ENCODE peak calls at places on chromosomes 1 and 21, in six cellular contexts. H is K562, S is H1, L is HepG2, O is SK-N-SH, U is GM12878. I is an unnamed sample.

GRCh38 chr1:205250699-205251098 is 23.0 kb downstream of the TMCC2 start:
- DNase-seq in H (no peak), S (no peak), L (no peak), O (no peak), U (no peak), I (no peak)

GRCh38 chr1:85602536-85602935 is 22.0 kb downstream of the CCN1 start:
- DNase-seq in H (no peak), S (peak; percentile 52), L (no peak), O (no peak), U (no peak), I (no peak)

GRCh38 chr1:117147341-117147831 is 25.8 kb upstream of the TRIM45 start:
- DNase-seq in H (no peak), S (no peak), L (no peak), O (no peak), U (no peak), I (no peak)

GRCh38 chr1:236681184-236681583 is 5.1 kb upstream of the ACTN2 start:
- DNase-seq in H (no peak), S (no peak), L (no peak), O (no peak), U (no peak), I (no peak)

GRCh38 chr21:44253832-44254700 is 7.6 kb downstream of the DNMT3L start:
- DNase-seq in H (no peak), S (no peak), L (no peak), O (no peak), U (no peak), I (no peak)

GRCh38 chr1:74964508-74964907 is 169.7 kb upstream of the LHX8 start:
- DNase-seq in H (peak; percentile 7), S (no peak), L (no peak), O (peak; percentile 56), U (no peak), I (no peak)

GRCh38 chr21:38787461-38788274 is 18.1 kb upstream of the ETS2 start:
- DNase-seq in H (peak; percentile 88), S (no peak), L (peak; percentile 99), O (no peak), U (no peak), I (no peak)

GRCh38 chr1:3699596-3699995 is 47.3 kb downstream of the TP73 start:
- DNase-seq in H (no peak), S (no peak), L (no peak), O (no peak), U (no peak), I (no peak)

GRCh38 chr1:35537788-35538187 is 19.4 kb downstream of the KIAA0319L start:
- DNase-seq in H (no peak), S (no peak), L (no peak), O (no peak), U (no peak), I (no peak)

GRCh38 chr1:153728305-153729066 is 636 bp downstream of the INTS3 start:
- DNase-seq in H (peak; percentile 37), S (peak; percentile 78), L (peak; percentile 49), O (peak; percentile 55), U (no peak), I (peak; percentile 52)

GRCh38 chr1:11804666-11805453 is 904 bp downstream of the MTHFR start:
- DNase-seq in H (peak; percentile 95), S (peak; percentile 55), L (no peak), O (peak; percentile 47), U (no peak), I (peak; percentile 33)

GRCh38 chr1:214187152-214187900 is 93.6 kb upstream of the SMYD2 start:
- DNase-seq in H (no peak), S (peak; percentile 56), L (no peak), O (peak; percentile 78), U (no peak), I (no peak)

GRCh38 chr21:46052703-46053651 is 44.9 kb upstream of the COL6A2 start:
- DNase-seq in H (no peak), S (no peak), L (no peak), O (no peak), U (no peak), I (no peak)

GRCh38 chr1:23657659-23658275 is 33.8 kb upstream of the RPL11 start:
- DNase-seq in H (peak; percentile 79), S (peak; percentile 91), L (peak; percentile 59), O (peak; percentile 79), U (no peak), I (peak; percentile 34)

GRCh38 chr1:156992215-156992614 is 53.3 kb downstream of the ARHGEF11 start:
- DNase-seq in H (no peak), S (no peak), L (no peak), O (no peak), U (no peak), I (no peak)

GRCh38 chr1:26786437-26787380 is 1.0 kb upstream of the PIGV start:
- DNase-seq in H (peak; percentile 98), S (peak; percentile 63), L (peak; percentile 71), O (peak; percentile 77), U (no peak), I (no peak)

GRCh38 chr1:3575953-3576352 is 35.4 kb downstream of the MEGF6 start:
- DNase-seq in H (no peak), S (no peak), L (no peak), O (no peak), U (no peak), I (no peak)

GRCh38 chr1:150963535-150964489 is 10.8 kb downstream of the CERS2 start:
- DNase-seq in H (no peak), S (no peak), L (no peak), O (no peak), U (no peak), I (no peak)

GRCh38 chr1:29671446-29671845 is 435.1 kb downstream of the PTPRU start:
- DNase-seq in H (peak; percentile 31), S (peak; percentile 19), L (no peak), O (no peak), U (no peak), I (no peak)

GRCh38 chr1:172136925-172137324 is 283.6 kb upstream of the C1orf105 start:
- DNase-seq in H (no peak), S (no peak), L (no peak), O (no peak), U (no peak), I (no peak)

GRCh38 chr1:109895720-109896504 is 14.7 kb upstream of the CSF1 start:
- DNase-seq in H (peak; percentile 91), S (no peak), L (peak; percentile 88), O (no peak), U (no peak), I (no peak)

GRCh38 chr1:78716186-78716585 is 66.6 kb downstream of the IFI44 start:
- DNase-seq in H (no peak), S (no peak), L (no peak), O (no peak), U (no peak), I (no peak)

GRCh38 chr1:236066828-236067386 is 2.0 kb upstream of the NID1 start:
- DNase-seq in H (no peak), S (no peak), L (no peak), O (no peak), U (peak; percentile 85), I (peak; percentile 95)

GRCh38 chr1:155474156-155474555 is 88.4 kb downstream of the ASH1L start:
- DNase-seq in H (peak; percentile 10), S (no peak), L (no peak), O (no peak), U (no peak), I (no peak)

GRCh38 chr21:45827881-45828579 is 153.5 kb upstream of the COL6A1 start:
- DNase-seq in H (no peak), S (peak; percentile 31), L (no peak), O (no peak), U (no peak), I (no peak)

GRCh38 chr1:28249013-28249870 is 10.1 kb upstream of the SESN2 start:
- DNase-seq in H (peak; percentile 57), S (no peak), L (no peak), O (peak; percentile 31), U (no peak), I (peak; percentile 61)

GRCh38 chr1:2807036-2807435 is 5.5 kb upstream of the TTC34 start:
- DNase-seq in H (no peak), S (no peak), L (no peak), O (no peak), U (no peak), I (no peak)

DNA sequence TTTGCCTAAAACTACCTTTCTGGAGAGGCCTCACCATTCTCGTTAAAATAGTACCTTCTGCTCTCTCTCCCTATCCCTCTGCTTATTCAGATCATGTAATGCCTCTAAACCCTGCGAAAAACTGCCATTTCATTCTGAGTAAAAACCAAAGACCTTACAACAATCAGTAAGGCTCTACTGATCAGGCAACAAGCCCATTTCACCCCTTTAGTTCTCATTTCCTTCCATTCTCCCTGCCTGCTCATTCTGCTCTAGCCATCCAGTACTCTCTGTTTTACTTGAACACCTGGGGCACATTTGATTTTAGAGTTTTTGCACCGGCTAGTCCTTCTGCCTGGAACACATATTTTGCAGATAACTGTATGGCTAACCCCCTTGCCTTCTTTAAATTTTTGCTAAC is 187.8 kb downstream of the COQ8A start:
- DNase-seq in H (no peak), S (no peak), L (no peak), O (no peak), U (peak; percentile 12), I (no peak)
- TF ChIP-seq GABPA in H (no peak), S (no peak), L (no peak), O (no peak), U (no peak), I (no peak)

GRCh38 chr1:218851601-218852000 is 322.1 kb upstream of the LYPLAL1 start:
- DNase-seq in H (no peak), S (no peak), L (no peak), O (no peak), U (no peak), I (no peak)

GRCh38 chr1:218847966-218848365 is 325.7 kb upstream of the LYPLAL1 start:
- DNase-seq in H (no peak), S (no peak), L (no peak), O (no peak), U (no peak), I (no peak)

GRCh38 chr1:218847089-218847768 is 326.4 kb upstream of the LYPLAL1 start:
- DNase-seq in H (no peak), S (no peak), L (no peak), O (no peak), U (no peak), I (no peak)

GRCh38 chr1:218852541-218852940 is 321.1 kb upstream of the LYPLAL1 start:
- DNase-seq in H (no peak), S (no peak), L (no peak), O (no peak), U (no peak), I (no peak)

GRCh38 chr1:218850367-218850766 is 323.3 kb upstream of the LYPLAL1 start:
- DNase-seq in H (no peak), S (no peak), L (no peak), O (no peak), U (no peak), I (no peak)
- TF ChIP-seq GABPA in H (no peak), S (no peak), L (no peak), O (no peak), U (no peak), I (no peak)

GRCh38 chr1:56688522-56689026 is 43.5 kb downstream of the PRKAA2 start:
- DNase-seq in H (no peak), S (no peak), L (peak; percentile 96), O (no peak), U (peak; percentile 1), I (no peak)
- TF ChIP-seq GABPA in H (no peak), S (no peak), L (peak; percentile 30), O (no peak), U (no peak), I (no peak)

DNA sequence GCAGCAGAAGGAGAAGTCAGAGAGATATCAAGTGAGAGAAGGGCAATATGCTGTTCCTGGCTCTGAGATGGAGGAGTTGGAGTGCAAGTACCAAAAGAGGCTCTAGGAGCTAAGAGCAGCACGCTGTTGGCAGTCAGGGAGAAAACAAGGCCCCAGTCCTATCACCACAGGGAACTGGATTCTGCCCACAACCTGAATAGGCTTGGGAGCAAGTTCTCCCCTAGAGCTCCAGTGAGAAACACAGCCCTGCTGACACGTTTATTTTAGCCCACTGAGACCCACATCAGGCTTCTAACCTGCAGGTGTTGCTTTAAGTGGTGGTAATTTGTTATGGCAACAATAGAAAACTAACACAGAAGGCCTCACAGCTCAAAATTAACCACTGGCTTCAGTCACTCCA is 31.8 kb upstream of the ZNF644 start:
- DNase-seq in H (no peak), S (no peak), L (no peak), O (no peak), U (no peak), I (no peak)
- TF ChIP-seq GABPA in H (no peak), S (no peak), L (no peak), O (no peak), U (no peak), I (no peak)